ENCODE peak calls at places on chromosomes 3 and 15, in eight cellular contexts. S is stimulated activated CD8-positive, alpha-beta memory T cell treated with anti-CD3 and anti-CD28 coated beads, Interleukin-12 subunit alpha, Interleukin-12 subunit beta, amount 100 ng/mL, for 1 hour; I is Daoy; U is AG09309; B is stimulated activated naive CD8-positive, alpha-beta T cell treated with anti-CD3 and anti-CD28 coated beads, Interleukin-15, amount 100 ng/mL, for 72 hours; M is left colon; C is HTR-8/SVneo; E is ELF-1. Z is an unnamed sample.
A peak's percentile ranks its signal among the peaks of the same experiment; 100 is the strongest.

GRCh38 chr15:78255421-78256043 is 8.8 kb upstream of the DNAJA4 start:
- DNase-seq in I (no peak), S (no peak), M (no peak), B (no peak), U (no peak), C (no peak), E (no peak), Z (no peak)

GRCh38 chr3:24598691-24599090 is 104.0 kb upstream of the THRB start:
- DNase-seq in S (no peak), U (no peak), C (no peak), I (peak; percentile 19), B (no peak), M (no peak), E (no peak), Z (peak; percentile 40)

GRCh38 chr3:97952280-97952679 is 20.0 kb downstream of the RIOX2 start:
- DNase-seq in S (no peak), C (no peak), E (no peak), U (peak; percentile 33), I (no peak), B (no peak), M (no peak), Z (peak; percentile 40)

GRCh38 chr3:133850034-133850433 is 44.4 kb downstream of the SRPRB start:
- DNase-seq in U (no peak), I (no peak), B (no peak), C (no peak), E (no peak), M (no peak), S (no peak), Z (no peak)

GRCh38 chr3:185215873-185216586 is 37.8 kb downstream of the EHHADH start:
- DNase-seq in C (no peak), E (peak; percentile 7), M (no peak), I (no peak), B (no peak), S (no peak), U (no peak), Z (no peak)

GRCh38 chr15:89132611-89133242 is 44.5 kb downstream of the ABHD2 start:
- DNase-seq in S (no peak), I (no peak), C (no peak), U (no peak), E (no peak), M (no peak), B (no peak), Z (no peak)

GRCh38 chr3:18556001-18556408 is 130.9 kb upstream of the SATB1 start:
- DNase-seq in C (no peak), M (no peak), U (no peak), I (no peak), S (no peak), B (peak; percentile 19), E (no peak), Z (no peak)

GRCh38 chr3:195884691-195885035 is 23.7 kb downstream of the TNK2 start:
- DNase-seq in M (no peak), E (no peak), I (no peak), U (no peak), B (no peak), S (no peak), C (no peak), Z (no peak)

GRCh38 chr3:111904376-111905241 is 45.5 kb downstream of the PHLDB2 start:
- DNase-seq in I (peak; percentile 80), C (peak; percentile 51), U (peak; percentile 95), M (no peak), E (no peak), B (no peak), S (no peak), Z (no peak)

GRCh38 chr3:23740517-23741402 is 65.0 kb upstream of the UBE2E1 start:
- DNase-seq in C (no peak), E (no peak), S (no peak), B (peak; percentile 47), I (peak; percentile 75), M (peak; percentile 66), U (no peak), Z (peak; percentile 76)